ENCODE peak calls at places on chromosomes 6 and 20, in six cellular contexts. R is SJSA1, S is mesenchymal stem cell, P is GM23248, W is gastrocnemius medialis, X is aorta. A is an unnamed sample.

GRCh38 chr6:140082867-140083297 is 708.4 kb upstream of the CITED2 start:
- DNase-seq in R (no peak), S (peak; percentile 58), P (peak; percentile 71), W (no peak), X (no peak), A (no peak)

GRCh38 chr6:170088349-170088951 is 202.4 kb downstream of the DLL1 start:
- DNase-seq in R (peak; percentile 36), S (no peak), P (no peak), W (no peak), X (peak; percentile 71), A (peak; percentile 52)

GRCh38 chr6:111789593-111789992 is 83.7 kb downstream of the FYN start:
- DNase-seq in R (no peak), S (peak; percentile 36), P (peak; percentile 71), W (peak; percentile 45), X (no peak), A (no peak)

GRCh38 chr6:170344631-170345576 is 38.3 kb downstream of the FAM120B start:
- DNase-seq in R (peak; percentile 89), S (peak; percentile 76), P (peak; percentile 52), W (no peak), X (no peak), A (no peak)

GRCh38 chr20:10478930-10479329 is 43.8 kb downstream of the SLX4IP start:
- DNase-seq in R (no peak), S (no peak), P (no peak), W (no peak), X (no peak), A (no peak)

GRCh38 chr20:20547221-20547875 is 165.1 kb downstream of the RALGAPA2 start:
- DNase-seq in R (no peak), S (peak; percentile 57), P (peak; percentile 5), W (no peak), X (no peak), A (no peak)

GRCh38 chr6:33578588-33579011 is 1.5 kb downstream of the BAK1 start:
- DNase-seq in R (no peak), S (no peak), P (no peak), W (no peak), X (no peak), A (peak; percentile 77)

GRCh38 chr6:29827579-29828470 is at the start of gene HLA-G:
- DNase-seq in R (no peak), S (no peak), P (no peak), W (no peak), X (no peak), A (no peak)

GRCh38 chr6:21033575-21034026 is 499.3 kb downstream of the CDKAL1 start:
- DNase-seq in R (no peak), S (peak; percentile 39), P (peak; percentile 94), W (peak; percentile 47), X (peak; percentile 75), A (no peak)

GRCh38 chr6:121480099-121480713 is 44.8 kb downstream of the GJA1 start:
- DNase-seq in R (no peak), S (no peak), P (no peak), W (no peak), X (no peak), A (no peak)

GRCh38 chr6:167089243-167090142 is 33.4 kb upstream of the CCR6 start:
- DNase-seq in R (no peak), S (no peak), P (no peak), W (no peak), X (no peak), A (no peak)

GRCh38 chr6:15843764-15844163 is 180.9 kb upstream of the DTNBP1 start:
- DNase-seq in R (no peak), S (no peak), P (no peak), W (no peak), X (no peak), A (no peak)

GRCh38 chr6:39226606-39227300 is 2.5 kb downstream of the KCNK5 start:
- DNase-seq in R (no peak), S (no peak), P (no peak), W (no peak), X (peak; percentile 7), A (no peak)

GRCh38 chr6:39228992-39229767 is at the start of gene KCNK5:
- DNase-seq in R (no peak), S (peak; percentile 38), P (peak; percentile 76), W (peak; percentile 38), X (peak; percentile 93), A (peak; percentile 92)

GRCh38 chr6:39225946-39226437 is 3.3 kb downstream of the KCNK5 start:
- DNase-seq in R (no peak), S (no peak), P (no peak), W (no peak), X (peak; percentile 24), A (no peak)

GRCh38 chr6:39227476-39227875 is 1.8 kb downstream of the KCNK5 start:
- DNase-seq in R (no peak), S (no peak), P (no peak), W (no peak), X (peak; percentile 27), A (no peak)

GRCh38 chr6:39228111-39228971 is 934 bp downstream of the KCNK5 start:
- DNase-seq in R (no peak), S (no peak), P (no peak), W (no peak), X (peak; percentile 70), A (no peak)
- H3K4me1 ChIP-seq in R (peaks cover 5% of the 10 kb centered on the region), S (peaks cover 9% of the 10 kb centered on the region), P (no peaks in the 10 kb centered on the region), W (no peaks in the 10 kb centered on the region), X (no peaks in the 10 kb centered on the region), A (no peaks in the 10 kb centered on the region)

GRCh38 chr20:41139227-41140093 is 2.1 kb downstream of the PLCG1 start:
- DNase-seq in R (no peak), S (no peak), P (no peak), W (no peak), X (no peak), A (peak; percentile 43)
- H3K4me1 ChIP-seq in R (peaks cover 32% of the 10 kb centered on the region), S (peaks cover 47% of the 10 kb centered on the region), P (peaks cover 14% of the 10 kb centered on the region), W (peaks cover 70% of the 10 kb centered on the region), X (no peaks in the 10 kb centered on the region), A (peaks cover 3% of the 10 kb centered on the region)

DNA sequence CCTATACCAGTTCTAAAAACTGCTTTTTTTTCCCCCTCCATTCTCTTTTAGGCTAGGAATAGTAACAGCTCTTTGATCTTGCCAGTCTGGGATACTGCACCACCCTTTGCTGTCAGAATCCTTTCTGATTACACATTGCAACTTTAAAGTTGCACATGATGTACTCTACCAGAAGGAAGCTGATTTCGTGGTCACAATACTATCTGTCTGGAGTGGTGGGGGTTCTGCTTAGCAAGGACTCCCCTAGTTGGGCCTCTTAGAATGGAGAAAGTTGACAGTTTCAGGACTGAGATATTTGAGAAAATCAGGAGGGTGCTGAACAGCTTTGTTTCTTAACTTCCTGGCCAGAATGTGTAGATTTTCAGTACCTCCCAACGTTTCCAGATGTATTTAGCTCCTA is 88.2 kb upstream of the ELOVL5 start:
- DNase-seq in R (no peak), S (peak; percentile 65), P (peak; percentile 45), W (no peak), X (no peak), A (no peak)
- H3K4me1 ChIP-seq in R (peaks cover 4% of the 10 kb centered on the region), S (peaks cover 2% of the 10 kb centered on the region), P (peaks cover 60% of the 10 kb centered on the region), W (no peaks in the 10 kb centered on the region), X (no peaks in the 10 kb centered on the region), A (no peaks in the 10 kb centered on the region)

DNA sequence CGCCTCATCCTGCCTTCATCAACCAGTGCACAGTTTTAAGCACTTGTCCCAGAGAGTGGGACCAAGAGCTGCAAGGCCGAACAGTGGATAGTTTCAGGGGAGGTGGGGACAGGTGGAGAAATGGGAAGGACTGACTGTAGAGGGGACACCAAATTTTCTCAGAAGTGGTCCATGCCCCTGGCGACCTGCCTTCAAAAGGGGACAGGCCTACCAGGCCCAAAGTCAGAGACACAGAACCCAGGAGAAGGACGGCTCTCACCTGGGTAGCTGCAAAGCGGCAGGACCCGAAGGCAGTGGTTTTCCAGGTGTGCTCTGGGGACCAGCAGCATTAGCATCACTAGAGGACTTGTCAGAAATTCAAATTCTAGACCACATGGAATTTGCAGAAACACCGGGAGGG is 5.8 kb downstream of the TFEB start:
- DNase-seq in R (no peak), S (no peak), P (no peak), W (no peak), X (peak; percentile 27), A (no peak)
- H3K4me1 ChIP-seq in R (peaks cover 14% of the 10 kb centered on the region), S (peaks cover 56% of the 10 kb centered on the region), P (peaks cover 14% of the 10 kb centered on the region), W (peaks cover 69% of the 10 kb centered on the region), X (no peaks in the 10 kb centered on the region), A (peaks cover 26% of the 10 kb centered on the region)

GRCh38 chr20:35254448-35254999 is 23.4 kb downstream of the MMP24OS start:
- DNase-seq in R (no peak), S (no peak), P (no peak), W (no peak), X (no peak), A (no peak)

GRCh38 chr20:35248641-35249475 is 22.4 kb downstream of the MMP24 start:
- DNase-seq in R (no peak), S (no peak), P (no peak), W (no peak), X (no peak), A (no peak)

GRCh38 chr20:35251613-35251940 is 25.1 kb downstream of the MMP24 start:
- DNase-seq in R (no peak), S (no peak), P (no peak), W (no peak), X (no peak), A (no peak)

GRCh38 chr20:35252037-35252461 is 25.6 kb downstream of the MMP24 start:
- DNase-seq in R (no peak), S (peak; percentile 38), P (no peak), W (no peak), X (no peak), A (no peak)

DNA sequence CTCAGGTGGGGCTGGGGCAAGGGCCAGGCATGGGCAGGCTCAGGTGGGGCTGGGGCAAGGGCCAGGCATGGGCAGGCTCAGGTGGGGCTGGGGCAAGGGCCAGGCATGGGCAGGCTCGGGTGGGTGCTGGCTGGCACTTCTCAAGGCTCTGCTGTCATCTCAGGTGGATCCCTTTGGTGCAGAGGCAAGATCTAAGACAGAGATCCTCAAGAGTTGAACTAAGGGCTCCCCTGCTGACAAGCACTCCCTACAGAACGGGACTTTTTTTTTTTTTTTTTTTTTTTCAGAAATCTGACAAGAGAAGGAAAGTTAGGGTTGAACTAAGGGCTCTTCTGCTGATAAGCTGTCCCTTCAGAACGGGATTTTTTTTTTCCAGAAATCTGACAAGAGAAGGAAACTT is 24.9 kb downstream of the MMP24OS start:
- DNase-seq in R (no peak), S (no peak), P (no peak), W (no peak), X (no peak), A (no peak)
- H3K4me1 ChIP-seq in R (peaks cover 10% of the 10 kb centered on the region), S (peaks cover 9% of the 10 kb centered on the region), P (no peaks in the 10 kb centered on the region), W (no peaks in the 10 kb centered on the region), X (peaks cover 2% of the 10 kb centered on the region), A (no peaks in the 10 kb centered on the region)

GRCh38 chr6:136435096-136435495 is 115.1 kb downstream of the MAP7 start:
- DNase-seq in R (no peak), S (no peak), P (no peak), W (no peak), X (no peak), A (peak; percentile 62)
- H3K4me1 ChIP-seq in R (no peaks in the 10 kb centered on the region), S (peaks cover 3% of the 10 kb centered on the region), P (no peaks in the 10 kb centered on the region), W (no peaks in the 10 kb centered on the region), X (peaks cover 3% of the 10 kb centered on the region), A (no peaks in the 10 kb centered on the region)

GRCh38 chr20:12977634-12978394 is 31.0 kb upstream of the SPTLC3 start:
- DNase-seq in R (no peak), S (no peak), P (no peak), W (no peak), X (no peak), A (no peak)
- H3K4me1 ChIP-seq in R (no peaks in the 10 kb centered on the region), S (no peaks in the 10 kb centered on the region), P (no peaks in the 10 kb centered on the region), W (no peaks in the 10 kb centered on the region), X (no peaks in the 10 kb centered on the region), A (no peaks in the 10 kb centered on the region)

DNA sequence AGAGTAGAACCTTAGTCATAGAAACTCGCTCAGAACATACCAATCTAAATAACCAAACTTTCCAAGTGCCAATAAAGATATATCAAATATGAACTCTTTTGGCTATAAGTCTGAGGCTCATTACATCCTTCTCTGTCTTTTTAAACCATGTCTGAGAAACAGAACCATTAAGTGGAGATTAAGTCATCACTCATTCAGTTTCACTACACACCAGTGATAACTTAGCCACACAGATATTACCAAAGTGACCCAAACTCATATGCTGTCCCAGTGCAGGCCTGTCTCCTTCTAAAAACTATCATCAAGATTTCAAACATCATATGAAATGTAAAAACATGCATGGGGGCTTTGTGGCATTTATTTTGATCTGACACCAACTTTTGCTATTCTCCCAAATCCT is 12.0 kb downstream of the GCLC start:
- DNase-seq in R (no peak), S (no peak), P (no peak), W (no peak), X (no peak), A (no peak)
- H3K4me1 ChIP-seq in R (peaks cover 8% of the 10 kb centered on the region), S (peaks cover 9% of the 10 kb centered on the region), P (peaks cover 15% of the 10 kb centered on the region), W (peaks cover 61% of the 10 kb centered on the region), X (peaks cover 1% of the 10 kb centered on the region), A (peaks cover 14% of the 10 kb centered on the region)

A was measured in Peyer's patch.